ENCODE peak calls at places on chromosomes 1 and 21, in ten cellular contexts. X, U, P, S, M, B, R, I, Q and K are unnamed samples.

GRCh38 chr1:214426420-214426812 is 125.0 kb downstream of the PTPN14 start:
- DNase-seq in X (no peak), I (no peak), B (no peak), M (no peak), S (no peak), P (no peak), U (no peak), Q (no peak), R (no peak), K (no peak)

GRCh38 chr1:246005067-246005466 is 502.0 kb downstream of the SMYD3 start:
- DNase-seq in P (peak), M (no peak), S (peak), X (no peak), R (peak), I (no peak), U (no peak), B (no peak), Q (no peak), K (no peak)

GRCh38 chr1:110475358-110476027 is 24.5 kb downstream of the PROK1 start:
- DNase-seq in B (no peak), Q (no peak), U (no peak), R (no peak), I (no peak), P (no peak), S (peak), X (no peak), M (no peak), K (no peak)

GRCh38 chr1:108561731-108562326 is 1.9 kb downstream of the EEIG2 start:
- DNase-seq in X (peak), S (peak), P (peak), Q (peak), U (peak), B (peak), I (peak), M (peak), R (peak), K (peak)

GRCh38 chr1:171433451-171433850 is 51.9 kb upstream of the PRRC2C start:
- DNase-seq in B (no peak), Q (no peak), R (peak), I (no peak), X (peak), U (no peak), M (no peak), S (peak), P (no peak), K (no peak)

GRCh38 chr1:76083189-76083588 is 8.6 kb downstream of the ST6GALNAC3 start:
- DNase-seq in I (no peak), M (no peak), Q (no peak), S (no peak), U (no peak), B (no peak), X (no peak), P (peak), R (no peak), K (no peak)

GRCh38 chr1:215807926-215808325 is 240.8 kb downstream of the KCTD3 start:
- DNase-seq in M (no peak), U (no peak), P (no peak), I (no peak), B (no peak), Q (no peak), S (no peak), R (no peak), X (no peak), K (no peak)

GRCh38 chr1:27526569-27527222 is 36.7 kb upstream of the WASF2 start:
- DNase-seq in U (no peak), P (no peak), S (no peak), I (no peak), M (no peak), X (no peak), B (no peak), R (no peak), Q (no peak), K (no peak)

GRCh38 chr1:17018849-17019248 is 7.1 kb upstream of the ATP13A2 start:
- DNase-seq in R (no peak), X (no peak), B (no peak), M (no peak), U (no peak), Q (no peak), P (no peak), I (no peak), S (no peak), K (no peak)

GRCh38 chr1:42333662-42334239 is 1.3 kb downstream of the FOXJ3 start:
- DNase-seq in R (no peak), B (no peak), P (no peak), S (no peak), Q (no peak), I (no peak), U (no peak), X (no peak), M (no peak), K (no peak)

GRCh38 chr1:27521336-27522147 is 31.6 kb upstream of the WASF2 start:
- DNase-seq in S (no peak), B (peak), Q (peak), M (peak), R (no peak), X (no peak), I (peak), U (no peak), P (no peak), K (no peak)

GRCh38 chr21:38664821-38665220 is 140.9 kb upstream of the ETS2 start:
- DNase-seq in R (no peak), I (no peak), S (no peak), P (peak), Q (no peak), U (no peak), M (no peak), B (no peak), X (no peak), K (no peak)

GRCh38 chr1:235093013-235093618 is 35.5 kb downstream of the TOMM20 start:
- DNase-seq in R (peak), B (no peak), P (peak), U (no peak), M (peak), S (peak), Q (no peak), X (peak), I (peak), K (no peak)

GRCh38 chr1:83909687-83910086 is 89.2 kb downstream of the TTLL7 start:
- DNase-seq in Q (no peak), S (no peak), X (no peak), U (no peak), M (no peak), R (peak), P (no peak), I (no peak), B (no peak), K (no peak)

GRCh38 chr1:43509740-43510375 is 20.8 kb upstream of the PTPRF start:
- DNase-seq in U (no peak), P (no peak), M (no peak), S (no peak), I (no peak), R (no peak), Q (no peak), X (no peak), B (no peak), K (no peak)

GRCh38 chr1:43760745-43761343 is 53.5 kb downstream of the ST3GAL3 start:
- DNase-seq in I (no peak), B (no peak), P (no peak), M (no peak), Q (no peak), U (no peak), R (peak), X (no peak), S (no peak), K (no peak)

GRCh38 chr1:96596226-96596625 is 125.4 kb upstream of the PTBP2 start:
- DNase-seq in I (no peak), P (peak), R (peak), X (peak), B (no peak), S (peak), Q (no peak), M (peak), U (peak), K (peak)

GRCh38 chr1:152109231-152109997 is 5.8 kb downstream of the TCHH start:
- DNase-seq in R (peak), P (no peak), S (no peak), B (no peak), Q (no peak), I (no peak), M (peak), U (no peak), X (no peak), K (no peak)

GRCh38 chr1:119783354-119784126 is 14.8 kb upstream of the HMGCS2 start:
- DNase-seq in P (peak), B (no peak), M (no peak), S (no peak), R (peak), I (no peak), Q (no peak), U (no peak), X (no peak), K (no peak)

GRCh38 chr1:236576004-236576403 is 28.3 kb downstream of the HEATR1 start:
- DNase-seq in R (peak), X (no peak), I (no peak), U (no peak), S (no peak), Q (no peak), P (no peak), M (no peak), B (no peak), K (no peak)

GRCh38 chr1:202046748-202047708 is 36.6 kb downstream of the ELF3 start:
- DNase-seq in R (no peak), P (no peak), U (no peak), S (no peak), X (peak), I (no peak), Q (no peak), B (no peak), M (no peak), K (no peak)

GRCh38 chr1:164064501-164064900 is 494.5 kb upstream of the PBX1 start:
- DNase-seq in U (no peak), R (peak), X (peak), M (no peak), P (peak), B (no peak), S (no peak), I (no peak), Q (no peak), K (no peak)